ENCODE peak calls at places on chromosomes 12 and 14, in nine cellular contexts. C is psoas muscle; W is stomach; A is colonic mucosa; N is right lobe of liver; F is left ventricle myocardium inferior; T is pancreas; O is CD4-positive, alpha-beta memory T cell; G is fibroblast of lung. V is an unnamed sample.

GRCh38 chr14:101184104-101184455 is 280.6 kb upstream of the RTL1 start:
- DNase-seq in W (peak; percentile 10), O (no peak), A (no peak), C (no peak), G (no peak), F (no peak), N (no peak), T (no peak), V (peak; percentile 38)

GRCh38 chr14:37864861-37865718 is 269.7 kb downstream of the TTC6 start:
- DNase-seq in N (peak; percentile 81), A (no peak), F (no peak), G (peak; percentile 51), O (no peak), T (no peak), W (peak; percentile 68), C (no peak), V (no peak)

GRCh38 chr12:19066471-19067001 is 63.0 kb upstream of the PLEKHA5 start:
- DNase-seq in O (no peak), F (no peak), A (no peak), N (peak; percentile 58), T (peak; percentile 33), C (no peak), W (no peak), G (no peak), V (no peak)

GRCh38 chr12:102475355-102475754 is 5.0 kb downstream of the IGF1 start:
- DNase-seq in A (no peak), N (no peak), C (no peak), G (peak; percentile 42), T (no peak), O (no peak), W (no peak), F (no peak), V (no peak)

GRCh38 chr14:73472182-73473114 is 14.1 kb upstream of the NUMB start:
- DNase-seq in A (no peak), C (no peak), W (no peak), G (peak; percentile 68), O (peak; percentile 55), T (no peak), N (no peak), F (no peak), V (peak; percentile 64)

GRCh38 chr12:113242018-113242418 is 20.8 kb downstream of the TPCN1 start:
- DNase-seq in C (peak; percentile 74), O (no peak), A (no peak), W (peak; percentile 87), G (peak; percentile 76), N (peak; percentile 80), F (no peak), T (peak; percentile 80), V (no peak)

GRCh38 chr12:3252416-3252815 is 175.2 kb downstream of the TSPAN9 start:
- DNase-seq in A (peak; percentile 73), T (peak; percentile 33), N (peak; percentile 92), F (peak; percentile 91), O (no peak), G (peak; percentile 18), W (peak; percentile 56), C (peak; percentile 95), V (no peak)

GRCh38 chr12:106213721-106214121 is 34.1 kb downstream of the CKAP4 start:
- DNase-seq in T (no peak), W (no peak), C (no peak), O (no peak), N (no peak), G (no peak), A (no peak), F (no peak), V (no peak)

GRCh38 chr14:68979722-68980552 is 835 bp upstream of the ACTN1 start:
- DNase-seq in A (peak; percentile 60), G (peak; percentile 78), N (peak; percentile 63), C (peak; percentile 68), W (peak; percentile 54), T (peak; percentile 32), F (peak; percentile 50), O (no peak), V (peak; percentile 87)

GRCh38 chr12:93451423-93452158 is 9.8 kb upstream of the UBE2N start:
- DNase-seq in G (no peak), O (no peak), C (no peak), W (no peak), A (no peak), F (no peak), T (no peak), N (no peak), V (no peak)

GRCh38 chr14:101114726-101115481 is 211.4 kb upstream of the RTL1 start:
- DNase-seq in A (peak; percentile 10), N (peak; percentile 34), W (peak; percentile 13), F (no peak), C (peak; percentile 28), O (no peak), G (no peak), T (no peak), V (no peak)

GRCh38 chr14:55438066-55438683 is 2.2 kb downstream of the TBPL2 start:
- DNase-seq in C (no peak), T (no peak), A (peak; percentile 38), W (no peak), O (no peak), N (no peak), G (peak; percentile 60), F (no peak), V (peak; percentile 42)

GRCh38 chr12:110183386-110183785 is 59.2 kb downstream of the IFT81 start:
- DNase-seq in A (no peak), T (no peak), C (no peak), G (no peak), O (no peak), W (no peak), F (no peak), N (no peak), V (no peak)

GRCh38 chr12:27385756-27386155 is 53.1 kb downstream of the BMAL2 start:
- DNase-seq in N (no peak), T (no peak), F (no peak), O (no peak), W (no peak), G (no peak), A (no peak), C (no peak), V (no peak)

GRCh38 chr14:78959674-78960264 is 789.6 kb downstream of the NRXN3 start:
- DNase-seq in G (peak; percentile 69), W (peak; percentile 66), T (peak; percentile 40), O (peak; percentile 13), A (peak; percentile 68), C (peak; percentile 70), N (peak; percentile 75), F (peak; percentile 51), V (peak; percentile 73)
- H3K4me3 ChIP-seq in G (peak overlapping the region; percentile 26), W (peak overlapping the region; percentile 16), T (no peak overlapping the region), O (no peak overlapping the region), A (no peak overlapping the region), C (peak overlapping the region; percentile 39), N (no peak overlapping the region), F (peak overlapping the region; percentile 46), V (no peak overlapping the region)

GRCh38 chr12:100216337-100216736 is 15.7 kb downstream of the ACTR6 start:
- DNase-seq in N (no peak), O (no peak), A (no peak), F (no peak), G (no peak), T (no peak), C (no peak), W (no peak), V (no peak)

GRCh38 chr12:100211698-100212097 is 11.1 kb downstream of the ACTR6 start:
- DNase-seq in F (no peak), A (no peak), W (no peak), O (no peak), N (no peak), T (no peak), G (no peak), C (no peak), V (no peak)

GRCh38 chr12:100214518-100214917 is 13.9 kb downstream of the ACTR6 start:
- DNase-seq in A (no peak), G (no peak), C (no peak), T (no peak), O (no peak), W (no peak), F (no peak), N (no peak), V (no peak)

GRCh38 chr12:100215209-100215608 is 14.6 kb downstream of the ACTR6 start:
- DNase-seq in G (no peak), C (no peak), A (no peak), F (no peak), T (no peak), W (no peak), O (no peak), N (no peak), V (no peak)

DNA sequence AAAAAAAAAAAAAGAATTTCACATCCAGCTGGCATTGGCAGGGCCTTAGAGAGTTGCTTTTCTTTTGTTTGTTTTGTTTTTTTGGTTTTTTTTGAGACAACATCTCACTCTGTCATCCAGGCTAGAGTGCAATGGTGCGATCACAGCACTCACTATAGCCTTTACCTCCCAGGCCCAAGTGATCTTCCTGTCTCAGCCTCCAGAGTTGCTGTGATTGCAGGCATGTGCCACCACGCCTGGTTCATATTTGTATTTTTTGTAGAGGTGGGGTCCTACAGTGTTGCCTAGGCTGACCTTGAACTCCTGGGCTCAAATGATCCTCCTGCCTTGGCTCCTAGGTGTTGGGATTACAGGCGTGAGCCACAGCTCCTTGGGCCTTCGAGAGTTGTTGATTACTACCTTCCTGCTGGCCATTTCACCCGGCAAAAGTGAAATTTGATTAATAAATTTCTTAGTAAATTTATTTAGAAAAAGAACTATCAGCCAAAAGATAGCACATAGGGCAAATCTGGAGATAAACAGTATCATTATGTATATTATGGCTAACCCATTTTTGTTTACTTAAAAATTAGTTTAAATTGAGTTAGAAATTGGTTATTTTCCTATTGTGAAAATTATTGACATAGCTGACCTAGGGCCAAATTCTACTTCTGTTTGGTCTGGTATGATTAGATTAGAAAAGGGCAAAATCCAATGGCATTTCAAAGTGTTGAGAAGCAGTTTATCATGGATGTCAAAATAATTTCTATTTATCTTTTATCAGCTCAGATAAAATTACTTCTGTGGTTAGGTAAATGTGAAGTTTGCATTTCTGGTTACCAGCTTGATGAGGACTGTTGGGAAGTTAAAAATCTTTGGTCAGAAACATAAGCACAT is 12.6 kb downstream of the ACTR6 start:
- DNase-seq in O (no peak), T (no peak), G (no peak), A (no peak), C (no peak), N (no peak), F (no peak), W (no peak), V (no peak)
- H3K36me3 ChIP-seq in O (peaks cover 36% of the 10 kb centered on the region), T (no peaks in the 10 kb centered on the region), G (peaks cover 3% of the 10 kb centered on the region), A (peaks cover 9% of the 10 kb centered on the region), C (peaks cover 88% of the 10 kb centered on the region), N (peaks cover 6% of the 10 kb centered on the region), F (peaks cover 74% of the 10 kb centered on the region), W (peaks cover 66% of the 10 kb centered on the region), V (peaks cover 12% of the 10 kb centered on the region)

GRCh38 chr12:52049688-52050087 is 1.6 kb upstream of the NR4A1 start:
- DNase-seq in A (peak; percentile 20), T (no peak), O (no peak), N (no peak), C (no peak), F (no peak), W (no peak), G (no peak), V (no peak)
- H3K4me3 ChIP-seq in A (no peak overlapping the region), T (no peak overlapping the region), O (no peak overlapping the region), N (no peak overlapping the region), C (peak overlapping the region; percentile 72), F (peak overlapping the region; percentile 77), W (no peak overlapping the region), G (no peak overlapping the region), V (no peak overlapping the region)

GRCh38 chr12:111672822-111673381 is 12.9 kb downstream of the BRAP start:
- DNase-seq in G (no peak), W (no peak), C (no peak), O (no peak), F (no peak), N (no peak), A (no peak), T (no peak), V (no peak)

GRCh38 chr12:111677186-111677585 is 8.6 kb downstream of the BRAP start:
- DNase-seq in O (no peak), G (no peak), W (no peak), C (no peak), T (no peak), F (no peak), A (no peak), N (no peak), V (no peak)

GRCh38 chr12:111673503-111673902 is 12.3 kb downstream of the BRAP start:
- DNase-seq in O (no peak), F (no peak), N (no peak), W (no peak), G (no peak), A (no peak), T (no peak), C (no peak), V (peak; percentile 41)
- H3K36me3 ChIP-seq in O (peaks cover 69% of the 10 kb centered on the region), F (peaks cover 95% of the 10 kb centered on the region), N (peaks cover 31% of the 10 kb centered on the region), W (peaks cover 100% of the 10 kb centered on the region), G (peaks cover 8% of the 10 kb centered on the region), A (peaks cover 19% of the 10 kb centered on the region), T (peaks cover 2% of the 10 kb centered on the region), C (peaks cover 100% of the 10 kb centered on the region), V (peaks cover 14% of the 10 kb centered on the region)

V was measured in H7.